ENCODE peak calls at places on chromosomes 4 and X, in six cellular contexts. B is foreskin fibroblast; I is left cardiac atrium; C is stimulated activated CD4-positive, alpha-beta T cell treated with anti-CD3 and anti-CD28 coated beads, Interleukin-1b, Interleukin-23, amount 100 ng/mL, for 1 hour; A is GM23248; M is hypothalamus. L is an unnamed sample.

GRCh38 chr4:2068198-2068470 is 9.0 kb downstream of the NAT8L start:
- DNase-seq in M (no peak), B (no peak), C (no peak), A (no peak), I (no peak), L (no peak)

GRCh38 chr4:148515248-148515647 is 73.0 kb upstream of the NR3C2 start:
- DNase-seq in C (no peak), A (peak), B (peak), I (no peak), M (no peak), L (no peak)

GRCh38 chr4:150327262-150327780 is 249.1 kb downstream of the DCLK2 start:
- DNase-seq in M (no peak), B (no peak), A (no peak), C (no peak), I (no peak), L (no peak)

GRCh38 chr4:84722720-84723119 is 139.8 kb downstream of the CDS1 start:
- DNase-seq in I (no peak), A (no peak), B (no peak), C (no peak), M (no peak), L (no peak)

GRCh38 chr4:84498203-84499026 is 677 bp downstream of the NKX6-1 start:
- DNase-seq in C (no peak), B (peak), A (peak), I (peak), M (no peak), L (no peak)

GRCh38 chrX:57367649-57368048 is 81.1 kb downstream of the FAAH2 start:
- DNase-seq in I (no peak), A (peak), M (no peak), C (no peak), B (no peak), L (no peak)

GRCh38 chr4:81428002-81428401 is 43.7 kb downstream of the RASGEF1B start:
- DNase-seq in A (no peak), C (no peak), B (no peak), M (no peak), I (no peak), L (no peak)

GRCh38 chrX:153554519-153555167 is 37.2 kb downstream of the ATP2B3 start:
- DNase-seq in C (peak), A (peak), B (peak), M (peak), I (peak), L (peak)

GRCh38 chr4:169254546-169254983 is 16.2 kb downstream of the SH3RF1 start:
- DNase-seq in I (no peak), C (no peak), B (peak), A (peak), M (no peak), L (peak)

GRCh38 chr4:129903861-129904260 is 807.9 kb downstream of the C4orf33 start:
- DNase-seq in I (no peak), C (no peak), M (no peak), A (no peak), B (no peak), L (no peak)

GRCh38 chrX:155768036-155768769 is 112.9 kb upstream of the VAMP7 start:
- DNase-seq in C (no peak), I (peak), A (peak), B (peak), M (no peak), L (no peak)

GRCh38 chr4:151439320-151439719 is 30.3 kb downstream of the FHIP1A start:
- DNase-seq in A (no peak), B (no peak), I (no peak), M (no peak), C (no peak), L (no peak)

GRCh38 chr4:2927016-2927695 is 36.0 kb downstream of the NOP14 start:
- DNase-seq in C (no peak), B (no peak), M (no peak), I (no peak), A (no peak), L (no peak)

GRCh38 chrX:123086768-123087167 is 97.3 kb upstream of the GRIA3 start:
- DNase-seq in A (no peak), M (no peak), I (no peak), C (no peak), B (no peak), L (no peak)

GRCh38 chr4:171812377-171813194 is 618 bp upstream of the GALNTL6 start:
- DNase-seq in C (no peak), M (no peak), I (no peak), A (no peak), B (no peak), L (no peak)

GRCh38 chrX:2811271-2811670 is 17.5 kb upstream of the GYG2 start:
- DNase-seq in C (no peak), M (no peak), I (no peak), A (peak), B (no peak), L (no peak)

GRCh38 chrX:70039758-70040157 is 10.0 kb downstream of the AWAT2 start:
- DNase-seq in M (no peak), I (no peak), B (no peak), C (no peak), A (peak), L (no peak)

GRCh38 chr4:46505131-46505530 is 115.2 kb upstream of the GABRA2 start:
- DNase-seq in I (no peak), C (no peak), A (no peak), B (no peak), M (no peak), L (no peak)

GRCh38 chr4:4726051-4726450 is 133.4 kb upstream of the MSX1 start:
- DNase-seq in M (no peak), A (no peak), I (no peak), B (no peak), C (no peak), L (no peak)

GRCh38 chrX:10525381-10525780 is 95.0 kb downstream of the MID1 start:
- DNase-seq in B (no peak), M (no peak), I (no peak), A (no peak), C (no peak), L (no peak)